ENCODE peak calls at places on chromosomes 13 and 19, in five cellular contexts. E, C, P, T and V are unnamed samples. For H3K79me2 and H4K20me1, the result is how much of the 10 kb centered on the place peaks cover.

GRCh38 chr13:38093425-38093824 is 223.9 kb upstream of the TRPC4 start:
- DNase-seq in E (no peak), C (no peak), P (no peak), T (no peak), V (no peak)

GRCh38 chr13:41668130-41668757 is 210.9 kb downstream of the RGCC start:
- DNase-seq in E (peak), C (no peak), P (peak), T (peak), V (peak)

GRCh38 chr13:91242652-91243051 is 104.8 kb upstream of the MIR17HG start:
- DNase-seq in E (peak), C (no peak), P (no peak), T (no peak), V (no peak)

GRCh38 chr19:6540918-6541689 is 10.3 kb downstream of the TNFSF9 start:
- DNase-seq in E (no peak), C (no peak), P (no peak), T (no peak), V (peak)

GRCh38 chr19:8631425-8631819 is 989 bp downstream of the NFILZ start:
- DNase-seq in E (peak), C (no peak), P (no peak), T (no peak), V (peak)

GRCh38 chr19:49475995-49476880 is 2.2 kb downstream of the FLT3LG start:
- DNase-seq in E (peak), C (peak), P (no peak), T (no peak), V (peak)

GRCh38 chr13:44669534-44669933 is 93.4 kb upstream of the TSC22D1 start:
- DNase-seq in E (no peak), C (no peak), P (no peak), T (no peak), V (no peak)

GRCh38 chr19:31334101-31334848 is 15.0 kb downstream of the TSHZ3 start:
- DNase-seq in E (no peak), C (no peak), P (no peak), T (peak), V (peak)

GRCh38 chr19:28687296-28687695 is 525.7 kb downstream of the UQCRFS1 start:
- DNase-seq in E (no peak), C (no peak), P (no peak), T (no peak), V (peak)

GRCh38 chr13:75798353-75799245 is 162.5 kb downstream of the LMO7 start:
- DNase-seq in E (no peak), C (no peak), P (peak), T (peak), V (peak)

GRCh38 chr13:73090116-73090811 is 31.5 kb downstream of the KLF5 start:
- DNase-seq in E (peak), C (no peak), P (peak), T (peak), V (peak)

GRCh38 chr19:18668744-18669523 is 14.5 kb upstream of the CRTC1 start:
- DNase-seq in E (no peak), C (no peak), P (no peak), T (no peak), V (no peak)

GRCh38 chr13:51759240-51759639 is 44.7 kb downstream of the DHRS12 start:
- DNase-seq in E (peak), C (no peak), P (no peak), T (no peak), V (peak)

GRCh38 chr13:72390909-72391308 is 336.5 kb downstream of the MZT1 start:
- DNase-seq in E (no peak), C (no peak), P (peak), T (peak), V (no peak)

GRCh38 chr19:14775855-14776254 is 2.5 kb downstream of the ADGRE2 start:
- DNase-seq in E (no peak), C (peak), P (no peak), T (no peak), V (no peak)

GRCh38 chr19:41999878-42000208 is 5.8 kb upstream of the ATP1A3 start:
- DNase-seq in E (no peak), C (no peak), P (no peak), T (no peak), V (no peak)

GRCh38 chr19:15563325-15563794 is 51.7 kb upstream of the CYP4F8 start:
- DNase-seq in E (no peak), C (no peak), P (no peak), T (peak), V (peak)

GRCh38 chr13:106100261-106100919 is 435.1 kb downstream of the EFNB2 start:
- DNase-seq in E (no peak), C (peak), P (peak), T (peak), V (no peak)

GRCh38 chr13:111662451-111662850 is 342.0 kb downstream of the TEX29 start:
- DNase-seq in E (no peak), C (no peak), P (no peak), T (no peak), V (no peak)

GRCh38 chr13:27354379-27354778 is 70.0 kb upstream of the GTF3A start:
- DNase-seq in E (peak), C (no peak), P (no peak), T (no peak), V (peak)

GRCh38 chr19:48553676-48554384 is 1.9 kb downstream of the SULT2B1 start:
- DNase-seq in E (peak), C (no peak), P (no peak), T (peak), V (peak)

GRCh38 chr19:58399903-58400637 is 4.6 kb downstream of the RNF225 start:
- DNase-seq in E (no peak), C (no peak), P (no peak), T (no peak), V (peak)

GRCh38 chr13:27919299-27919933 is 384 bp upstream of the PDX1 start:
- DNase-seq in E (no peak), C (no peak), P (peak), T (no peak), V (no peak)

GRCh38 chr19:47381121-47381520 is 32.0 kb downstream of the DHX34 start:
- DNase-seq in E (no peak), C (no peak), P (no peak), T (no peak), V (no peak)

GRCh38 chr13:41389580-41389979 is 67.8 kb upstream of the RGCC start:
- DNase-seq in E (no peak), C (no peak), P (no peak), T (no peak), V (no peak)

GRCh38 chr19:45973564-45974338 is at the start of gene NOVA2:
- DNase-seq in E (peak), C (peak), P (peak), T (peak), V (peak)

GRCh38 chr13:34678154-34678553 is 263.9 kb upstream of the NBEA start:
- DNase-seq in E (peak), C (no peak), P (no peak), T (peak), V (peak)

GRCh38 chr19:4831351-4832340 is at the start of gene TICAM1:
- DNase-seq in E (peak), C (peak), P (no peak), T (peak), V (peak)

GRCh38 chr19:4524808-4525562 is 6.7 kb upstream of the PLIN4 start:
- DNase-seq in E (peak), C (peak), P (peak), T (peak), V (peak)

GRCh38 chr13:113211774-113212173 is 2.4 kb downstream of the CUL4A start:
- DNase-seq in E (no peak), C (no peak), P (no peak), T (peak), V (no peak)
- H3K79me2 ChIP-seq in E (half or more), C (half or more), P (half or more), T (half or more), V (half or more)

GRCh38 chr19:55089279-55089944 is 13.7 kb downstream of the EPS8L1 start:
- DNase-seq in E (no peak), C (no peak), P (no peak), T (no peak), V (no peak)

GRCh38 chr19:55091955-55092354 is 16.3 kb downstream of the EPS8L1 start:
- DNase-seq in E (no peak), C (peak), P (no peak), T (no peak), V (no peak)

GRCh38 chr19:55091126-55091910 is 15.6 kb downstream of the EPS8L1 start:
- DNase-seq in E (no peak), C (no peak), P (no peak), T (no peak), V (no peak)

GRCh38 chr19:55088543-55089265 is 13.0 kb downstream of the EPS8L1 start:
- DNase-seq in E (peak), C (peak), P (no peak), T (peak), V (peak)

GRCh38 chr19:55090564-55090963 is 14.9 kb downstream of the EPS8L1 start:
- DNase-seq in E (no peak), C (no peak), P (no peak), T (no peak), V (no peak)
- H4K20me1 ChIP-seq in E (under half), C (under half), P (under half), T (under half), V (under half)

DNA sequence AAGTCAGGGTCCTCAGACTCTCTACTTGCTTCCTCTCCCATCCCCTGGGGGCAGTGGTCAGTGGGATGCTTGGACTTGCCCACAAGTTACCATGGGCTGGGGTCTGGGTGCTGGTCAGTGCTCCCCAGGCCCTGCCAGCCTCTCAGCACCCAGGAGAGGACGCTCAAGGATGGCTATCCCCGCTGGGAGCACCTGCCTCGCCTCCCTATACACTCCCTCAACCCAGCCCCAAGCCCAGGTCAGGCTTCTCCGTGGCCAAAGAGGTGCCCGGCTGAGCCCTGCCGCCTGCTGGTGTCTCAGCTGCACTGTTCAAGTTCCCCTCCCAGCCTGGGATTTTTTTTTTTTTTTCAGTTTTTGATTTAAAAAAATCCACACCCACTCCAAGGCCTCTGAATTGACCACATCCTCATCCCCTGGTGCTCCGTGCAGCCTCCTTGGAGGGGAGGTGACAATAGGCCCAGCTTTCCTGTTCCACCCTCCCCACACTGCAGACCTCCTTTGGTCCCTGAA is 10.8 kb downstream of the F2RL3 start:
- DNase-seq in E (peak), C (peak), P (peak), T (peak), V (peak)
- H3K9ac ChIP-seq in E (no peak), C (no peak), P (no peak), T (no peak), V (no peak)

GRCh38 chr19:54192972-54193371 is 1.9 kb downstream of the TSEN34 start:
- DNase-seq in E (no peak), C (no peak), P (no peak), T (no peak), V (no peak)

GRCh38 chr19:54191671-54192453 is 754 bp downstream of the TSEN34 start:
- DNase-seq in E (no peak), C (no peak), P (no peak), T (no peak), V (peak)

GRCh38 chr19:54190503-54190941 is 586 bp upstream of the TSEN34 start:
- DNase-seq in E (peak), C (peak), P (peak), T (peak), V (peak)

GRCh38 chr19:54189668-54190502 is 505 bp upstream of the MBOAT7 start:
- DNase-seq in E (peak), C (peak), P (peak), T (peak), V (peak)

GRCh38 chr19:54190942-54191670 is at the start of gene TSEN34:
- DNase-seq in E (peak), C (peak), P (peak), T (peak), V (peak)
- H3K79me2 ChIP-seq in E (under half), C (under half), P (under half), T (half or more), V (half or more)